ENCODE peak calls at places on chromosomes 16 and 17, in six cellular contexts. V, H, J, E, R and W are unnamed samples. For H4K20me1, the result is how much of the 10 kb centered on the place peaks cover.

GRCh38 chr16:19168173-19169080 is at the start of gene SYT17:
- DNase-seq in V (no peak), H (no peak), J (no peak), E (peak), R (peak), W (no peak)

GRCh38 chr16:25012525-25012991 is 2.6 kb downstream of the ARHGAP17 start:
- DNase-seq in V (no peak), H (no peak), J (peak), E (no peak), R (no peak), W (no peak)

GRCh38 chr17:28053725-28054124 is 11.2 kb downstream of the NLK start:
- DNase-seq in V (no peak), H (no peak), J (no peak), E (no peak), R (no peak), W (no peak)

GRCh38 chr16:80718480-80719220 is 85.7 kb downstream of the CDYL2 start:
- DNase-seq in V (no peak), H (no peak), J (peak), E (peak), R (peak), W (peak)

GRCh38 chr17:40511136-40511535 is 9.7 kb upstream of the TNS4 start:
- DNase-seq in V (no peak), H (no peak), J (no peak), E (no peak), R (no peak), W (no peak)

GRCh38 chr16:73505178-73505968 is 457.4 kb upstream of the ZFHX3 start:
- DNase-seq in V (no peak), H (no peak), J (no peak), E (no peak), R (no peak), W (no peak)

GRCh38 chr17:38656959-38657823 is 17.6 kb downstream of the EPOP start:
- DNase-seq in V (no peak), H (peak), J (no peak), E (no peak), R (peak), W (no peak)

GRCh38 chr17:7853693-7854043 is 1.2 kb upstream of the TMEM88 start:
- DNase-seq in V (no peak), H (no peak), J (no peak), E (peak), R (peak), W (no peak)

GRCh38 chr17:83203472-83204221 is 124.2 kb downstream of the METRNL start:
- DNase-seq in V (no peak), H (no peak), J (no peak), E (no peak), R (no peak), W (no peak)

GRCh38 chr17:77604301-77605031 is 354.0 kb upstream of the TNRC6C start:
- DNase-seq in V (no peak), H (no peak), J (no peak), E (no peak), R (no peak), W (no peak)

GRCh38 chr16:30354423-30355143 is 525 bp downstream of the CD2BP2 start:
- DNase-seq in V (no peak), H (no peak), J (peak), E (peak), R (peak), W (peak)

GRCh38 chr17:36463916-36464764 is 22.3 kb upstream of the ZNHIT3 start:
- DNase-seq in V (peak), H (peak), J (peak), E (peak), R (peak), W (peak)

GRCh38 chr16:78900039-78900811 is 700.3 kb downstream of the MAF start:
- DNase-seq in V (no peak), H (no peak), J (no peak), E (no peak), R (no peak), W (no peak)

GRCh38 chr17:52410781-52411180 is 252.3 kb upstream of the CA10 start:
- DNase-seq in V (no peak), H (peak), J (no peak), E (no peak), R (no peak), W (no peak)

GRCh38 chr17:66290097-66290722 is 12.2 kb upstream of the PRKCA start:
- DNase-seq in V (no peak), H (peak), J (no peak), E (peak), R (no peak), W (no peak)

GRCh38 chr17:38706625-38707298 is 1.7 kb downstream of the MLLT6 start:
- DNase-seq in V (no peak), H (no peak), J (no peak), E (no peak), R (peak), W (no peak)

GRCh38 chr16:22213236-22213635 is 7.2 kb downstream of the EEF2K start:
- DNase-seq in V (no peak), H (no peak), J (no peak), E (no peak), R (no peak), W (no peak)

GRCh38 chr17:82400830-82401229 is 17.3 kb upstream of the HEXD start:
- DNase-seq in V (no peak), H (no peak), J (no peak), E (no peak), R (no peak), W (no peak)

GRCh38 chr16:70691223-70692129 is 5.6 kb upstream of the MTSS2 start:
- DNase-seq in V (no peak), H (peak), J (peak), E (no peak), R (peak), W (no peak)

GRCh38 chr17:19270951-19271611 is 33.9 kb downstream of the EPN2 start:
- DNase-seq in V (no peak), H (no peak), J (no peak), E (no peak), R (no peak), W (no peak)

GRCh38 chr16:66970775-66971725 is 10.0 kb downstream of the CES3 start:
- DNase-seq in V (no peak), H (no peak), J (peak), E (no peak), R (no peak), W (peak)

GRCh38 chr16:49862694-49863093 is 6.8 kb upstream of the ZNF423 start:
- DNase-seq in V (no peak), H (no peak), J (no peak), E (no peak), R (no peak), W (no peak)

GRCh38 chr16:70430667-70431536 is 8.0 kb downstream of the ST3GAL2 start:
- DNase-seq in V (no peak), H (peak), J (no peak), E (peak), R (no peak), W (peak)

GRCh38 chr17:9880582-9880999 is 24.5 kb downstream of the RCVRN start:
- DNase-seq in V (no peak), H (no peak), J (peak), E (no peak), R (no peak), W (peak)

GRCh38 chr16:3364774-3365427 is 9.2 kb downstream of the OR2C1 start:
- DNase-seq in V (peak), H (peak), J (peak), E (peak), R (no peak), W (no peak)

GRCh38 chr16:65727534-65728137 is 605.8 kb upstream of the CDH11 start:
- DNase-seq in V (no peak), H (peak), J (no peak), E (no peak), R (peak), W (no peak)

GRCh38 chr17:78013683-78014467 is 55.4 kb downstream of the TNRC6C start:
- DNase-seq in V (no peak), H (peak), J (peak), E (peak), R (peak), W (peak)

GRCh38 chr16:81739503-81739902 is 39.6 kb upstream of the PLCG2 start:
- DNase-seq in V (no peak), H (no peak), J (no peak), E (no peak), R (no peak), W (no peak)

GRCh38 chr17:66843606-66844005 is 8.7 kb downstream of the CACNG5 start:
- DNase-seq in V (no peak), H (no peak), J (no peak), E (no peak), R (no peak), W (no peak)

GRCh38 chr16:31460582-31461002 is 1.3 kb downstream of the ARMC5 start:
- DNase-seq in V (no peak), H (peak), J (peak), E (peak), R (peak), W (no peak)

GRCh38 chr16:86353185-86353584 is 157.1 kb upstream of the FOXF1 start:
- DNase-seq in V (no peak), H (no peak), J (peak), E (no peak), R (no peak), W (no peak)

GRCh38 chr17:81329927-81330883 is 35.1 kb upstream of the SLC38A10 start:
- DNase-seq in V (no peak), H (peak), J (peak), E (peak), R (peak), W (peak)

GRCh38 chr16:17343729-17344128 is 127.0 kb downstream of the XYLT1 start:
- DNase-seq in V (no peak), H (no peak), J (no peak), E (no peak), R (no peak), W (no peak)

GRCh38 chr16:56282455-56282854 is 91.2 kb downstream of the GNAO1 start:
- DNase-seq in V (no peak), H (no peak), J (no peak), E (no peak), R (no peak), W (no peak)

GRCh38 chr17:57750109-57750845 is 5.2 kb upstream of the CCDC182 start:
- DNase-seq in V (no peak), H (no peak), J (no peak), E (no peak), R (no peak), W (no peak)

GRCh38 chr17:50976951-50977472 is 110.9 kb upstream of the TOB1 start:
- DNase-seq in V (no peak), H (no peak), J (no peak), E (no peak), R (no peak), W (no peak)

GRCh38 chr17:58822148-58823050 is 66.7 kb downstream of the PPM1E start:
- DNase-seq in V (no peak), H (no peak), J (no peak), E (no peak), R (no peak), W (no peak)

GRCh38 chr16:73298562-73298961 is 250.6 kb upstream of the ZFHX3 start:
- DNase-seq in V (no peak), H (peak), J (peak), E (peak), R (peak), W (no peak)

DNA sequence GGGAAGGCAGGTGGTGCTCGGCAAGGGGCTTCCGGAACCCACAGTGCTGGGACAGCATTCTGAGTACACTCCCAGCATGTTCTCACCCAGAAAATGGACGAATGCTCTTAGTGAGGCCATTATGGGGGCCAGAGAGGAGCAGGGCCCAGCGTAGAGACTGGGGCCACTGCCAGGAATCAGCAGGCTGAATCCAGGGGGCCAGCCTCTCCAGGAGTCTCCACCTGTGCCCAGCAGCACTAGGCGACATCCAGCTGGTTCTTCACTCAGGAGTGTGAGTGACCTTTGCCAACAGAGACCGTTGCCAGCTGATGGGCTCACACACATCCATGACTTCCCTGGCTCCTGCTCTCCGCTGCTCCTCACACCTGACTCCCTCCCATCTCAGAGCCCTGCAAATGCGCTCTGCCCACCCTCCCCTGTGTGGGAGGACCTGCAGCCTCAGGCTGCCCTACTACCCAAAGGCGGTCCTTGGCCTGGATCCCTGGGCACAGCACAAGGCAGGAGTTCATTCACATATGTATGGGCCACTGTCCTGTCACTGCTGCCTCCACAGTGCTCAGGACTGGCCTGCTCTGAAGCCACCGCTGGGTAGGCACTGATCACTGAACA is 5.1 kb downstream of the RHBDF1 start:
- DNase-seq in V (no peak), H (no peak), J (no peak), E (no peak), R (no peak), W (no peak)
- H4K20me1 ChIP-seq in V (under half), H (under half), J (under half), E (under half), R (under half), W (under half)

DNA sequence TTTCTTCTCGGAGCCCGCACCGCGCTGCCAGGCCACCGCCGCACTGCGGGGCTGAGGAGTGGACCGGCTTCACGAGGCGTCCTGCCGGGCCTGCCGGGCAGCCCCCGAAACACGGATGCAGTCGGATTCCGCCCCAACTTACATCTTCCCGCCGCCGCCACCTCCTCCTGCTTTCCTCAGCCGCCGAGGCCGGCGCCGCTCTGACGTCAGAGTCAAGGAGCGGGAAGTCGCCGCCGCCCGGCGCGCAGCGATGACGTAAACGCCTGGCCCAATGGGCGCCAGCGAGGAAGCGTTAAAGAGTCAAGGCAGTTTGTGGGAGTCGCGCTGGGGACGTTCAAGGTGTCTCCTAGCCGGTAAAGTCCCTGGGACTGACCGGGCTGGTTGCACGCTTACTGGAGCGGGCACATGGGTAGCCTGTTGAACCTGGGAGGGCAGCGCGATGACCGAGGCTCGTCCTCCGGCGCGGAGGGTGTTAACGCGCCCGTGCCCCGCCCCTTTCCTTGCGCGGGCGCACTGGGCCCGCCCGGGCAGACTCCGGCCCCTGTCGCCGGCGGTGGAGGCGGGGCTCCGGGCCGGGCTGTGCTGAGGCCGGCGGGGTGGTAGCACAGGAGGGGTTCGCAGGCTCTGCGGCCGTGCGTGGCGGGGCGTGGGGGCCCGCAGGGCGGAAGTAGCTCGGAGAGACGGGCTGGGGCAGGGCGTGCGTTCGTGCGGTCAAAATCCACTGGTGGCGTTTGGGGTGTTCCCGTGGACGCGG is at the start of gene RNPS1:
- DNase-seq in V (peak), H (peak), J (peak), E (peak), R (peak), W (peak)
- TF ChIP-seq EZH2 in V (no peak), H (no peak), J (no peak), E (no peak), R (no peak), W (no peak)

GRCh38 chr17:11269210-11269609 is 28.2 kb downstream of the SHISA6 start:
- DNase-seq in V (no peak), H (no peak), J (no peak), E (no peak), R (no peak), W (no peak)

GRCh38 chr17:11268176-11268575 is 27.2 kb downstream of the SHISA6 start:
- DNase-seq in V (no peak), H (no peak), J (no peak), E (no peak), R (no peak), W (no peak)

DNA sequence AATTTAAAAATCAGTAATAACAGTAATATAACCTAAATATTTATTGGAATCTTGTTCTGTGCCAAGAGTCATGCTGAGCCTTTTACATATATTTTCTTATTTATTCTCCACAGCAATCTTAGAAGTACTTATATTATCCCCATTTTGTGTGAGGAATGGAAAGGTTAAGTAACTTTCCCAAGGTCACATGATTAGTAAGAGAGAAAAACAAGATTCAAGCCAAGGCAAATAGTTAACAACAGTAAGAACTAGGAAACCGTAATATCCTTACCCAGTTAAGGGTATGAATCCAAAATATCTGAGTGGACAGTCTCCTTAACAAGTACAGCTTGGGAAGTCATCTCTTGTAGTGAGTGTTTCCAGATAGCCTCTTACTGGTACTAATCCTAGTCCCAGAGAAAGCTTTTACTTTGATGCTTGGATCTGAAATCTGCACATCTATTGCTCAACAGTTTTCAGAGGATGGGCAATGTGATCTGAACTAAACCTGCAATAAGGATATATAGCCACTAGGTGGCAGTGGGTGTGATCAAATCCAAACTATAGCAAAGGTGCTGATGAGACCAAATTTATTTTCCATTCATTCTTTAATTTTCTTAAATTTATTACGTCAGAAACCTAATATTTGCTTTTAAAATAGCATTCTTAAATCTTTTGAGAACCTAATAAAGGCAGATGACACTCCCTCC is 23.3 kb downstream of the SHISA6 start:
- DNase-seq in V (no peak), H (peak), J (no peak), E (peak), R (no peak), W (no peak)
- TF ChIP-seq CTCF in V (no peak), H (peak), J (peak), E (peak), R (peak), W (peak)

DNA sequence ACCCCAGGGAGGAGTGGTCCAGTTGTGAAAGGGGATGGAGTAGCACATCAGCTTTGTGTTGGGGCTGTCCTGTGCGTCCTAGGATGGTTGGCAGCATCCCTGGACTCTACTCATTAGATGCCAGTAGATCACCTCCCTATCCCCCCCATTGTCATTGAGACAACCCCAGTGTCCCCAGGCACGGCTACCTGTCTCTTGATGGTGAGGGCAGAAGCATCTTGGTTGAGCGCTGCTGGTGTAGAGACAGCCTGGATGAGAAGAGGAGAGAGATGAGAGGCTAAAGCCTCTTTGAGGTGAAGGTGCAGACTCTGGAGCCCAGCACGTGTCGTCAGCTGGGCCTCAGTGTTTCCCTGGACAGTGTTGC is 55.4 kb downstream of the TNFRSF13B start:
- DNase-seq in V (no peak), H (no peak), J (no peak), E (no peak), R (no peak), W (no peak)
- H4K20me1 ChIP-seq in V (under half), H (under half), J (under half), E (under half), R (under half), W (under half)

GRCh38 chr17:48578616-48579560 is 738 bp upstream of the HOXB4 start:
- DNase-seq in V (no peak), H (no peak), J (peak), E (no peak), R (no peak), W (no peak)
- TF ChIP-seq EZH2 in V (peak), H (peak), J (no peak), E (peak), R (peak), W (no peak)

DNA sequence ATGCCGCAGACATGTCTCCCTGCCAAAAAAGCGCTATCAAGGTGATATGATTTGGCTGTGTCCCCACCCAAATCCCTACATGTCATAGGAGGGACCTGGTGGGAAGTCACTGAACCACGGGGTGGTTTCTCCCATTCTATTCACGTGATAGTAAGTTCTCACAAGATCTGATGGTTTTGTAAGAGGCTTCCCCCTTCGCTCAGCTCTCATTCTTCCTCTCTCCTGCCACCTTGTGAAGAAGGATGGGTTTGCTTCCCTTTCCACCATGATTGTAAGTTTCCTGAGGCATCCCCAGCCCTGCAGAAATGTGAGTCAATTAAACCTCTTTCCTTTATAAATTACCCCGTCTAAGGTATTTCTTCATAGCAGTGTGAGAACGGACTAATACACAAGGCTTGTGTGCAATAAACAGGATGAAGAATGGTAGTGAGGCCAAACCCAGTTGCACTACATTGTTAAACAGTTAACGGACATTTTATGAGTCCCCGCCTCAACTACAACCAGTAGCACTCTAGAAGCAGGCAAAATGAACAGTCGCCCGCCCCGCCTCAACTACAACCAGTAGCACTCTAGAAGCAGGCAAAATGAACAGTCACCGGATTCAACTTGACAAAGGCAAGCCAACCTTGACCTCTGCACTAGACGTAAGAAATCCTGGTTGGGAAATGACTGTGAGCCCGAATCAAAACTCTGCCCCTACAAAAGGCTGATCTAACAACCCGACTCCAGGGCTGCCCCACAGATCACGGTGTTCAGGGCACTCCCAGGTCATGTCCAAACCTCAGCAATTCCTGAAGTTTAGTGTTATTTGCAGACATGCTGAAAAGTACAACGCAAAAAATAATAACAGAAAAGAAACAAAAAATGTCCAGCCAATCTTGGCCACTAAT is 26.3 kb downstream of the VPS53 start:
- DNase-seq in V (no peak), H (peak), J (peak), E (peak), R (peak), W (no peak)
- TF ChIP-seq CTCF in V (no peak), H (peak), J (peak), E (peak), R (peak), W (no peak)